ENCODE peak calls at places on chromosomes 7 and 10, in five cellular contexts. I is SK-N-SH, B is HCT116, A is K562, F is HepG2. J is an unnamed sample.

GRCh38 chr10:5544216-5544805 is 19.6 kb downstream of the CALML3 start:
- DNase-seq in A (no peak), F (no peak), B (no peak), I (no peak), J (no peak)

GRCh38 chr10:9081253-9081652 is 1026.8 kb downstream of the GATA3 start:
- DNase-seq in B (no peak), I (no peak), A (no peak), F (no peak), J (no peak)

GRCh38 chr7:16114633-16115032 is 306.7 kb downstream of the CRPPA start:
- DNase-seq in B (peak), I (no peak), A (no peak), F (no peak), J (no peak)

GRCh38 chr7:66427956-66428355 is 200.7 kb upstream of the KCTD7 start:
- DNase-seq in B (no peak), A (no peak), I (no peak), F (no peak), J (no peak)

GRCh38 chr10:84026821-84027257 is 112.5 kb upstream of the GHITM start:
- DNase-seq in F (peak), A (peak), B (peak), I (peak), J (no peak)

GRCh38 chr10:21473135-21473534 is 52.3 kb downstream of the SKIDA1 start:
- DNase-seq in I (no peak), A (no peak), B (no peak), F (no peak), J (no peak)

GRCh38 chr7:64463636-64464375 is 99.1 kb downstream of the ZNF680 start:
- DNase-seq in A (peak), I (peak), B (no peak), F (no peak), J (no peak)

GRCh38 chr10:8045728-8046494 is 8.6 kb upstream of the GATA3 start:
- DNase-seq in B (no peak), A (no peak), I (peak), F (no peak), J (no peak)

GRCh38 chr7:37320840-37321468 is 127.7 kb downstream of the ELMO1 start:
- DNase-seq in A (no peak), I (no peak), B (no peak), F (no peak), J (no peak)
- TF ChIP-seq ZBTB33 in A (no peak), I (no peak), B (no peak), F (no peak), J (no peak)

GRCh38 chr7:108455524-108455832 is 758 bp downstream of the NRCAM start:
- DNase-seq in B (no peak), F (no peak), I (no peak), A (no peak), J (no peak)
- TF ChIP-seq ZBTB33 in B (no peak), F (no peak), I (no peak), A (no peak), J (no peak)

DNA sequence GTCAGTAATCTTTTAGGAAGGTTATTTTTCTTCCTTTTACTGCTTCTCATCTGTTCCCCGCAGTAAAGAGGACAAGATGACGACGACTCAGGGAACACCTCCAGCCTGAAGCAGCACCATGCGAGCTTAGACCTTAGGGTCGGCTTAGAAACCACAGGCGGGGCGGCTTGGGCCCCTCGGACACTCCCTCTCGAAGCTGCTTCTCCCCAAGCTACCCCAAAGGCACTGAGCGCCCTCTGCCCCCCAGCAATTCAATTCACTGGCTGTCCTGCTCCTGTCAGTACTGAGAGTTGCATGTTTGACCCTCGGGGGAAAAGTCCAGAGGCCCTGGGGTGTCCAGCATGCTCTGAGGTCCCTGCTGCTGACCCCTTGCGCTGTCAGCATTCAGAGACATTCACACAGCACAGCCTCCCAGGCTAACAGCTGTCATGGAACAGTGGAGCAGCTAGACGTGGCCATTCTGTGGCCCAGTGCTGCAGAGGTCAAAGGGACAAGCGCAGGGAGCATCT is 112.7 kb downstream of the EGFR start:
- DNase-seq in I (no peak), F (peak), B (no peak), A (no peak), J (no peak)
- TF ChIP-seq ZBTB33 in I (no peak), F (no peak), B (no peak), A (no peak), J (no peak)

GRCh38 chr10:132715791-132716680 is 69.9 kb downstream of the NKX6-2 start:
- DNase-seq in B (no peak), I (no peak), A (no peak), F (no peak), J (no peak)

GRCh38 chr10:132713421-132714095 is 72.4 kb downstream of the NKX6-2 start:
- DNase-seq in B (no peak), A (no peak), I (no peak), F (no peak), J (no peak)

GRCh38 chr10:132712698-132713232 is 73.2 kb downstream of the NKX6-2 start:
- DNase-seq in A (no peak), I (no peak), B (no peak), F (no peak), J (no peak)

GRCh38 chr10:132714906-132715790 is 70.8 kb downstream of the NKX6-2 start:
- DNase-seq in B (no peak), I (no peak), A (no peak), F (no peak), J (no peak)

DNA sequence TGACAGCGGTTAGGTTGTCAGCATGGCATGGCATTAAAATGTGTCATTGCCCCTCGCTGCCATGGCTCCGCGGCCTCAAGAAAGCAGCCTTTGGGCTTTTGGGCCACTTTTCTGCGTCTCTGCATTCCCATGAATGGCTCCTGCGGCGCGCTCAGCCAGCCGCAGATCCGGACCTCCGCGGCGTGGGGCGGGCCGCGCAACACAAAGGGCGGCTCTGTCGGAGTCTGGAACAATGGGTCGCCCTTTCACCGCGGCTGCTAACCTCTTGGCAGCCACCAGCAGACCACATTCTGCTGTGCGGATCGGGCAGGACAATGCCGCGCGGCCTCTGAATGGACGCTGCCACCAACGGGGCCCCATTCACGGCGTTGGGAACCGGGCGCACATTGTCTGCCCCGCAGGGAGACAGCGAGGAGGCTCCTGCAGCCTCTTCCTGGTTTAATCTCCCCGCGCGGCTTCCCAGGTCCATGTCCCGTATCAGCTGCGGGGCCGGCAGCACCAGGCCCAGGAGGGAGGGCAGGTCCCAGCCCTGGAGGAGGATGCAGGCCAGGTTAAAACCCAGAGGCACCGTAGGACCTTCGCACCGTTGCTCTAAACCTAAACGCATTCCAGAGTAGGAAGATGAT is 71.7 kb downstream of the NKX6-2 start:
- DNase-seq in A (no peak), F (no peak), I (no peak), B (no peak), J (no peak)
- TF ChIP-seq ZBTB33 in A (no peak), F (no peak), I (no peak), B (no peak), J (no peak)

DNA sequence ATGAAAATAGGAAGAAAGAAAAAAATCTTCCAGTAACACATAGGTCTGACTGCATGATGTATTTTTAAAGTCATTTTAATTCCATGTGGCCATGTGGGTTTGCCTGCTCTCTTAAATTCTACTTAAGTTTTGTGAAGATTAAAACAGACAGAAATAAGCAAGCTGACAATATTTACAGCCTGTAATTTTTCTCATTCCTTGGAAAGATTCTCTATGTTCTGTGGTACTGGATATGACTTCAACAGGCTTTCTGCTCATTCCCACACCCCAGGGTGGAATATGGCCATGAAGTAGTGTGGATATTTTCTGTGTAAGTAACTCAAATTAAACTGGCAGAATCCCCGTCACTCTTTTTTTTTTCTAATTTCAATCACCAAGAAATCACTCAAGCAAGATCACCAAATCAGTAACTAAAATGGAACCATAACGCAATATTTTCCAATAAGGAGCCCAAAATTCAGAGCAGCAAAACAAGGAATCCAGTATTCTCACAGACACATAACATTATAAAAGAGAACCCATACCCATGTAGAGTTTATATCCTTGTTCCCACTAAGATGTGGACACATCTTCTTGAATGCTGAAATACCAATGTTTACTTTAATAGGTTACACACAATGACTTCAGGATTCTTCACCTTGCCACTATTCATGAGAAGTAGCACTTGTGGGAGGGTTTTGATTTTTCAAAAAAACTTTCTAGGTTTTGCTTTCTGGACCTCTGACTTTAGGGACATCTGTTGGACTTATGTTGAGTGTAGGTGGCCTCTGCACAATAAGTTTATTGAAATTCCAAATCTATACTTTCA is 5.7 kb downstream of the HOXA5 start:
- DNase-seq in F (no peak), I (no peak), A (no peak), B (no peak), J (no peak)
- TF ChIP-seq ZBTB33 in F (no peak), I (no peak), A (no peak), B (no peak), J (no peak)

DNA sequence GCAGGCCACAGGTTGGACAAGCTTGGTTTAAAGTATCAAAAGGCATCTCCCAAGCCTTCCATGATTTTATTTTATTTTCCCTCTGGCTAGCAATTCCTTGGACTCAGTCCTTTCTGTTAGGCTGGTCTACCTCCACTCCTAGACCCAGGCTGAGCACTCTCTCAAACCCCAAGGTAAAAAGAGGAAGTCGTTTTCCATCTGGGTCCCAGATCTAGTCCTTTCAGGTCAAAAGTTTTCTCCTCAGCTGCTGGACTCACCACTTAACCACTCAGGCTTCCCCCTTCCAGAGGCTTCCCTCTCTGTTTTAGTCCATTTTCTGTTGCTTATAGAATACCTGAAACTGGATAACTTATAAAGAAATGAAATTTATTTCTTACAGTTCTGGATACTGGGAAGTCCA is 252.3 kb upstream of the MKLN1 start:
- DNase-seq in F (no peak), B (no peak), A (no peak), I (no peak), J (no peak)
- TF ChIP-seq ZBTB33 in F (no peak), B (no peak), A (no peak), I (no peak), J (no peak)

DNA sequence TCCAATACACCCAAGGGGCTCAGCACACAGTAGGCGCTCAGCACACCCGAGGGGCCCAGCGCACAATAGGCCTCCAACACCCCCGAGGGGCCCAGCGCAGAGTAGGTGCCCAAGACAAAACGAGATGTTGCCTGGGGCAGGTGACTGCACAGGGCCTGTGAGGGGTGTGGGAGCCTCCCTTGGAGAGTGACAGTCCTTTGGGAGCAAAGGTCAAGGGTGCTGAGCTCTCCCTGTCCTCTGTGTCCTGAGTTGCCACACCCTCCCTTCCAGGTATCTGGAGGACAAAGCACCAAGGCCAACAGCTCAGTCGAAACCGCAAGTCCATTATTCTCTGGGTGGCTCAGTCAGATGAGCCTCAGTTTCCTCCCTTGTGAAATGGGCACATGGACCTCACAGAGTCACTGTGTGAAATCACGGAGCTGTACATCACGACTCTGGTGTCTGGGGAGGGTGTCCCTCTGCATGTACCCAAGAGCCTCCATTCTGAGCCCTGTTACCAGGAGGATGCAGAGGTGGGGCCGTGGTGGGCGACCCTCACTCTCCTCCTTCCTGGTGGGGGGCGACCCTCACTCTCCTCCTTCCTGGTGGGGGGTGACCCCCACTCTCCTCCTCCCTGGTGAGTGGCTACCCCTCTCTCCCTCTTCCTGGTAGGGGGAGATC is 81.3 kb downstream of the FOXL3 start:
- DNase-seq in F (peak), A (no peak), I (peak), B (no peak), J (no peak)
- TF ChIP-seq ZBTB33 in F (peak), A (no peak), I (no peak), B (no peak), J (no peak)